ENCODE peak calls at places on chromosome 12, in nine cellular contexts. C is PC-9; J is Karpas-422; A is MM.1S; V is CD4-positive, alpha-beta memory T cell; G is endodermal cell; T is tibial nerve; I is PC-3; R is sigmoid colon. Q is an unnamed sample. For H3K36me3 and H3K27me3, the result is how much of the 10 kb centered on the place peaks cover.

GRCh38 chr12:102960766-102961487 is 3.5 kb downstream of the ASCL1 start:
- DNase-seq in C (no peak), J (no peak), A (no peak), V (no peak), G (peak), T (no peak), I (no peak), R (no peak), Q (peak)

GRCh38 chr12:2387051-2387834 is 334.5 kb downstream of the CACNA1C start:
- DNase-seq in C (no peak), J (no peak), A (no peak), V (no peak), G (peak), T (no peak), I (no peak), R (no peak), Q (no peak)

GRCh38 chr12:68766646-68767045 is 20.7 kb downstream of the SLC35E3 start:
- DNase-seq in C (no peak), J (no peak), A (no peak), V (no peak), G (no peak), T (no peak), I (no peak), R (no peak), Q (no peak)

GRCh38 chr12:25100203-25100602 is 94.8 kb downstream of the DNAI7 start:
- DNase-seq in C (no peak), J (no peak), A (no peak), V (no peak), G (no peak), T (no peak), I (no peak), R (no peak), Q (no peak)

GRCh38 chr12:23954332-23954731 is 4.9 kb upstream of the SOX5 start:
- DNase-seq in C (no peak), J (no peak), A (no peak), V (no peak), G (no peak), T (no peak), I (no peak), R (no peak), Q (no peak)

GRCh38 chr12:46209165-46209564 is 59.7 kb downstream of the SLC38A1 start:
- DNase-seq in C (no peak), J (no peak), A (no peak), V (peak), G (no peak), T (no peak), I (peak), R (no peak), Q (no peak)

GRCh38 chr12:26971963-26972362 is 33.7 kb downstream of the FGFR1OP2 start:
- DNase-seq in C (no peak), J (no peak), A (peak), V (peak), G (no peak), T (no peak), I (no peak), R (no peak), Q (no peak)

GRCh38 chr12:31737345-31737744 is 8.5 kb upstream of the AMN1 start:
- DNase-seq in C (no peak), J (no peak), A (no peak), V (no peak), G (no peak), T (no peak), I (no peak), R (no peak), Q (no peak)

GRCh38 chr12:74449872-74450271 is 87.8 kb upstream of the ATXN7L3B start:
- DNase-seq in C (no peak), J (no peak), A (no peak), V (no peak), G (no peak), T (no peak), I (peak), R (no peak), Q (no peak)

GRCh38 chr12:131521326-131521725 is 189.6 kb upstream of the SFSWAP start:
- DNase-seq in C (no peak), J (no peak), A (no peak), V (no peak), G (no peak), T (no peak), I (no peak), R (no peak), Q (no peak)

GRCh38 chr12:47729233-47729632 is 3.9 kb upstream of the ENDOU start:
- DNase-seq in C (no peak), J (no peak), A (no peak), V (no peak), G (no peak), T (no peak), I (peak), R (no peak), Q (no peak)

GRCh38 chr12:130712346-130713065 is 3.6 kb downstream of the RIMBP2 start:
- DNase-seq in C (no peak), J (no peak), A (no peak), V (no peak), G (peak), T (no peak), I (no peak), R (no peak), Q (no peak)

GRCh38 chr12:9760699-9761406 is at the start of gene CD69:
- DNase-seq in C (no peak), J (no peak), A (no peak), V (peak), G (no peak), T (no peak), I (no peak), R (no peak), Q (no peak)

GRCh38 chr12:5794156-5794555 is 150.9 kb downstream of the ANO2 start:
- DNase-seq in C (no peak), J (no peak), A (no peak), V (no peak), G (peak), T (no peak), I (no peak), R (no peak), Q (no peak)

GRCh38 chr12:105474672-105475071 is 144.2 kb downstream of the C12orf75 start:
- DNase-seq in C (peak), J (no peak), A (no peak), V (no peak), G (peak), T (no peak), I (peak), R (no peak), Q (no peak)

GRCh38 chr12:53999596-54000104 is 311 bp upstream of the HOXC9 start:
- DNase-seq in C (no peak), J (no peak), A (no peak), V (no peak), G (peak), T (peak), I (no peak), R (no peak), Q (peak)
- H3K4me3 ChIP-seq in C (no peak), J (no peak), A (peak), V (no peak), G (no peak), T (peak), I (peak), R (peak), Q (no peak)

GRCh38 chr12:133010657-133011297 is 24.6 kb downstream of the ZNF26 start:
- DNase-seq in C (no peak), J (no peak), A (no peak), V (no peak), G (no peak), T (no peak), I (no peak), R (no peak), Q (no peak)
- H3K36me3 ChIP-seq in C (half or more), J (half or more), A (under half), V (half or more), G (half or more), T (half or more), I (half or more), R (half or more), Q (under half)

GRCh38 chr12:54021006-54021405 is 7.2 kb upstream of the HOXC6 start:
- DNase-seq in C (no peak), J (no peak), A (no peak), V (no peak), G (peak), T (no peak), I (no peak), R (no peak), Q (no peak)

GRCh38 chr12:54019111-54019811 is 9.0 kb upstream of the HOXC6 start:
- DNase-seq in C (no peak), J (no peak), A (no peak), V (no peak), G (peak), T (no peak), I (no peak), R (no peak), Q (peak)

GRCh38 chr12:54020587-54020969 is 7.7 kb upstream of the HOXC6 start:
- DNase-seq in C (no peak), J (no peak), A (no peak), V (no peak), G (no peak), T (no peak), I (no peak), R (no peak), Q (no peak)

GRCh38 chr12:54018608-54018984 is 9.6 kb upstream of the HOXC6 start:
- DNase-seq in C (no peak), J (no peak), A (no peak), V (no peak), G (peak), T (peak), I (no peak), R (no peak), Q (peak)

DNA sequence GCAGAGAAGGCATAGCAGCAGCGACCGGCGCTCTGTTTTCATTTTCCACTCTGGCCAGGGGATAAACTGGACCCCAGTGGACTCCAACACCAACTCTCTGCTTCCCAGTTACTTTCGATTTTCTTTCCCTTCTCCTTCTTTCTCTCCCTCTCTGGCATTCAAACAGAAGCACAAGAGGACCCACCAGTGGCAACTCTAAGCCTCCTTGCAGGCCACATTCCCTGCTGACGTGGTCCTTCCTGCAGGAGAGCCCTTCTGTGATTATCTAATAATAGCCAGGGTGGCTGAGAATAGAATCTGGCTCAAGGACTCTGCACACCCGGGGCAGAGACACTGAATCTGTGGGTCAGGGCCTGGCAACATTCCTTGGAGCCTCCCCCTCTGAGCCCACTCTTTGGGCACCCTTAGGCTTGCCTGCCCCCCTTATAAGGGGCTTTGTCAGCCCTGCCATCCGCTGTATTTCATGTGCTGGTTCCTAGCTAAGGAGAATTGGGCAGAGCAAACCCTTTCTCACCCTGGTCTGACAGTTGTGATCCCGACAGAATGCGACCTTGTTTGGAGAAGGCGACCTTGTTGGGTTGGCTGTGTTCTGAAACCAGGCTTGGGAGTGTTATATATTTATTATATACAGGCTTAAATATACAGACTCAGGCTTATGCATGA is 8.2 kb upstream of the HOXC6 start:
- DNase-seq in C (no peak), J (no peak), A (no peak), V (no peak), G (peak), T (no peak), I (no peak), R (no peak), Q (no peak)
- H3K27me3 ChIP-seq in C (under half), J (under half), A (half or more), V (under half), G (half or more), T (under half), I (under half), R (half or more), Q (half or more)

GRCh38 chr12:99436584-99436983 is 211.0 kb upstream of the GARIN6 start:
- DNase-seq in C (no peak), J (no peak), A (no peak), V (no peak), G (no peak), T (no peak), I (no peak), R (no peak), Q (no peak)
- H3K4me3 ChIP-seq in C (no peak), J (no peak), A (no peak), V (no peak), G (no peak), T (no peak), I (no peak), R (no peak), Q (no peak)

GRCh38 chr12:110733857-110734373 is 8.8 kb downstream of the PPP1CC start:
- DNase-seq in C (no peak), J (no peak), A (no peak), V (no peak), G (peak), T (no peak), I (no peak), R (no peak), Q (no peak)
- H3K36me3 ChIP-seq in C (under half), J (half or more), A (under half), V (under half), G (half or more), T (under half), I (half or more), R (under half), Q (under half)

GRCh38 chr12:107859367-107859766 is 84.9 kb downstream of the ASCL4 start:
- DNase-seq in C (no peak), J (no peak), A (no peak), V (no peak), G (no peak), T (no peak), I (no peak), R (no peak), Q (no peak)
- H3K27me3 ChIP-seq in C (half or more), J (under half), A (under half), V (under half), G (half or more), T (under half), I (half or more), R (under half), Q (under half)

GRCh38 chr12:57110189-57111045 is 745 bp downstream of the STAT6 start:
- DNase-seq in C (peak), J (peak), A (peak), V (peak), G (peak), T (peak), I (peak), R (peak), Q (peak)

GRCh38 chr12:57116580-57117281 is 5.6 kb upstream of the STAT6 start:
- DNase-seq in C (no peak), J (no peak), A (no peak), V (no peak), G (no peak), T (no peak), I (no peak), R (no peak), Q (no peak)

GRCh38 chr12:57111046-57111698 is at the start of gene STAT6:
- DNase-seq in C (peak), J (peak), A (peak), V (peak), G (peak), T (peak), I (peak), R (peak), Q (peak)

GRCh38 chr12:57109207-57110160 is 1.7 kb downstream of the STAT6 start:
- DNase-seq in C (no peak), J (no peak), A (no peak), V (no peak), G (no peak), T (no peak), I (no peak), R (no peak), Q (peak)

GRCh38 chr12:57112492-57113294 is 1.5 kb upstream of the STAT6 start:
- DNase-seq in C (no peak), J (no peak), A (peak), V (no peak), G (no peak), T (no peak), I (no peak), R (no peak), Q (no peak)
- H3K4me3 ChIP-seq in C (peak), J (peak), A (peak), V (no peak), G (peak), T (peak), I (peak), R (peak), Q (no peak)

GRCh38 chr12:53533476-53533875 is 26.2 kb upstream of the NPFF start:
- DNase-seq in C (no peak), J (no peak), A (no peak), V (no peak), G (no peak), T (no peak), I (no peak), R (no peak), Q (no peak)
- H3K36me3 ChIP-seq in C (under half), J (under half), A (under half), V (half or more), G (half or more), T (under half), I (under half), R (half or more), Q (under half)

DNA sequence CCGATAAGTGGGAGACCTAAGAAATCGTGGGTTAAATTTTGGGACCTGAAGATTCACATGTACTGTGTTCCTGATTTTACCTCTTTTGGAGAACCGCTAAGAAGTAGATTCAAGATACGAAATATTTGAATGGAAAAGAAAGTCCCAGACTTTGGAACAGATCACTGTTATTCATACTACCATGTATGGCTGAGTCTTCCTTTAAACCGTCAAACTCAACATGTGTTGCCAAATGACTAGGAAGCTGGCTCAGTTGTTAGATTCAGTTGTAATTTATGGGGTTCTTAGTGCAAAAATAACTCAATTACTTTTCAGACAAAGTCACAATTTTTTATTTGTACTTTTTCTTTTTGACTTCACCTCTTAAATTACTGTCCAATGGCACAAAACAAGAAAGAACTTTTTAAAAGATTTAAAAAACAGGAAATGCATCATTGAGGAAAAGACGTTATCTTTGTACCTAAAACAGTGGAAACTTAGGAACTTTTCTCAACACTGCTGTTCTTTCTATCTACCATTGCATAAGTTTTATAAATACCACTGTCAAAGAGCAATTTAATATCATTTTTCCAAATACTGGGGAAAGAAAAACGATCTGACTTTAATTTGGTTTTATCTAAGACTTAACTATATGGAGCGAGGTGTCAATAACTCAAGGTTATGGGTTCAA is 15.7 kb downstream of the RERG start:
- DNase-seq in C (no peak), J (no peak), A (no peak), V (no peak), G (no peak), T (no peak), I (peak), R (no peak), Q (no peak)
- H3K27me3 ChIP-seq in C (under half), J (under half), A (under half), V (under half), G (under half), T (under half), I (under half), R (under half), Q (under half)

Q was measured in H7.